ENCODE peak calls at places on chromosome 13, in eight cellular contexts. E is neuronal stem cell; P is CD8-positive, alpha-beta memory T cell; C is tibial nerve; M is fibroblast of lung; R is ovary; S is heart right ventricle; H is gastrocnemius medialis. G is an unnamed sample.

GRCh38 chr13:42865703-42866102 is 84.3 kb downstream of the FAM216B start:
- DNase-seq in C (no peak), S (no peak), P (no peak), R (no peak), E (no peak), H (no peak), M (no peak), G (no peak)

GRCh38 chr13:43831088-43831487 is 44.3 kb upstream of the ENOX1 start:
- DNase-seq in S (no peak), R (no peak), H (no peak), C (no peak), E (no peak), M (peak; percentile 72), P (no peak), G (no peak)

GRCh38 chr13:79385694-79386093 is 20.4 kb downstream of the RBM26 start:
- DNase-seq in P (no peak), M (peak; percentile 37), E (no peak), H (no peak), R (no peak), C (no peak), S (no peak), G (no peak)

GRCh38 chr13:50626031-50626643 is 217.4 kb downstream of the DLEU7 start:
- DNase-seq in M (peak; percentile 72), H (no peak), R (no peak), S (no peak), C (no peak), P (no peak), E (no peak), G (no peak)

GRCh38 chr13:40963927-40964326 is 55.2 kb downstream of the ELF1 start:
- DNase-seq in S (no peak), P (no peak), R (no peak), M (peak; percentile 62), E (no peak), C (no peak), H (no peak), G (no peak)

GRCh38 chr13:22427783-22428182 is 753.0 kb upstream of the SGCG start:
- DNase-seq in M (no peak), H (no peak), E (no peak), P (no peak), R (no peak), S (no peak), C (no peak), G (no peak)

GRCh38 chr13:46143239-46143701 is 38.4 kb upstream of the CPB2 start:
- DNase-seq in E (no peak), H (no peak), S (no peak), P (no peak), C (no peak), R (no peak), M (no peak), G (no peak)

GRCh38 chr13:42762917-42763316 is 18.5 kb upstream of the FAM216B start:
- DNase-seq in H (no peak), P (no peak), S (no peak), E (no peak), M (peak; percentile 89), C (no peak), R (no peak), G (no peak)

GRCh38 chr13:94588575-94588974 is 7.4 kb downstream of the TGDS start:
- DNase-seq in P (no peak), E (no peak), C (no peak), H (no peak), S (no peak), M (no peak), R (no peak), G (no peak)

GRCh38 chr13:100409132-100409531 is 179.5 kb downstream of the GGACT start:
- DNase-seq in E (no peak), P (no peak), M (no peak), R (no peak), H (no peak), C (no peak), S (no peak), G (no peak)

GRCh38 chr13:112768795-112769411 is 79.1 kb downstream of the ATP11A start:
- DNase-seq in M (no peak), H (peak; percentile 82), P (peak; percentile 5), E (no peak), R (no peak), C (no peak), S (peak; percentile 68), G (no peak)

GRCh38 chr13:20988033-20988908 is 73.1 kb downstream of the LATS2 start:
- DNase-seq in M (no peak), S (no peak), E (no peak), R (no peak), C (no peak), H (no peak), P (no peak), G (peak; percentile 43)

GRCh38 chr13:95033890-95034289 is 267.4 kb downstream of the ABCC4 start:
- DNase-seq in P (no peak), M (no peak), H (no peak), E (no peak), S (no peak), C (no peak), R (no peak), G (no peak)

GRCh38 chr13:25037057-25037813 is 58.7 kb upstream of the PABPC3 start:
- DNase-seq in E (peak; percentile 59), R (no peak), M (peak; percentile 49), H (no peak), C (peak; percentile 14), S (no peak), P (peak; percentile 20), G (no peak)
- H3K27me3 ChIP-seq in E (no peaks in the 10 kb centered on the region), R (no peaks in the 10 kb centered on the region), M (no peaks in the 10 kb centered on the region), H (peaks cover 2% of the 10 kb centered on the region), C (no peaks in the 10 kb centered on the region), S (peaks cover 65% of the 10 kb centered on the region), P (no peaks in the 10 kb centered on the region), G (no peaks in the 10 kb centered on the region)

DNA sequence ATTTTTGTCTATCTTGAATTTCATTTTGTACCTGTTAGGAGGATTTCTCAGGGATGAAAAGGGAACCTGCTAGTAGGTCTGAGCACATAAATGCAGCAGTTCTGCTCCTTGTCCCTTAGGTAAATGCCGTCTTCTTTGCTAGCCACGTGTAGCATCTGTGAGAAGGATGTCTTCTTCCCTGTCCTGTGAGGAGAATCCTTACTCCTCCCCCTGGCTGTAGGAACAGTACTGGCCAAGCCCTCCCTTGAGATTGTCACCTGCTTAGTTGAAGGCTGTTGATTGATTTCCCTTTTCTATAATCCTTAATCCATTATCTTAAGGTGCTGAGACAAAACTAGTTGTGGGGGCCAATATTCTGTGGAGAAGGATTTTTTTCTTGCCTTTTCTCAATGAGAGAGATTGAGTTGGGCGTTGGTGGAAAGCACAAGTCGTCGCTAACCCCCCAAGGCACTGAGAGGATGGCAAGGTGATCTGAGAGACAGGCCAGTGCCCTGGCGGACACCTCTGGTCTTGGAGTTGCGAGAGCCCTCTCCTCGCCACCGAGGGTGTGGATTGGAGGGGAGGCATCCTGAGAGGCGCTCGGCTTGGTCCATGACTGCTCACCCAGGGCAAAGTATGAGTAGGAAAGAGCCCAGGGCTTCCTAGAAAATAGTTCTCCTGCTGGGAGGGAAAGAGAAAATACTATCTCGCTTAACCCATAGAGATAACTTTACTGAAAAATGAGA is 216.7 kb downstream of the ATP8A2 start:
- DNase-seq in R (no peak), P (no peak), S (no peak), H (no peak), C (no peak), M (no peak), E (no peak), G (no peak)
- H3K27me3 ChIP-seq in R (no peaks in the 10 kb centered on the region), P (no peaks in the 10 kb centered on the region), S (peaks cover 61% of the 10 kb centered on the region), H (no peaks in the 10 kb centered on the region), C (no peaks in the 10 kb centered on the region), M (no peaks in the 10 kb centered on the region), E (no peaks in the 10 kb centered on the region), G (no peaks in the 10 kb centered on the region)

GRCh38 chr13:27967736-27968315 is 1.3 kb downstream of the CDX2 start:
- DNase-seq in P (no peak), E (no peak), C (no peak), R (no peak), S (no peak), H (no peak), M (no peak), G (no peak)

GRCh38 chr13:27967203-27967735 is 1.8 kb downstream of the CDX2 start:
- DNase-seq in E (no peak), C (no peak), H (no peak), R (no peak), M (no peak), P (no peak), S (no peak), G (no peak)

GRCh38 chr13:27969866-27970229 is 733 bp upstream of the CDX2 start:
- DNase-seq in S (no peak), H (no peak), C (no peak), M (no peak), P (no peak), E (no peak), R (no peak), G (no peak)

GRCh38 chr13:27969073-27969865 is at the start of gene CDX2:
- DNase-seq in S (no peak), R (no peak), M (no peak), C (no peak), E (no peak), P (no peak), H (no peak), G (no peak)

GRCh38 chr13:27968316-27969072 is 621 bp downstream of the CDX2 start:
- DNase-seq in P (no peak), C (no peak), S (no peak), E (no peak), R (no peak), M (no peak), H (no peak), G (no peak)
- H3K27me3 ChIP-seq in P (peaks cover 35% of the 10 kb centered on the region), C (peaks cover 3% of the 10 kb centered on the region), S (peaks cover 100% of the 10 kb centered on the region), E (peaks cover 60% of the 10 kb centered on the region), R (no peaks in the 10 kb centered on the region), M (peaks cover 74% of the 10 kb centered on the region), H (peaks cover 98% of the 10 kb centered on the region), G (peaks cover 10% of the 10 kb centered on the region)

DNA sequence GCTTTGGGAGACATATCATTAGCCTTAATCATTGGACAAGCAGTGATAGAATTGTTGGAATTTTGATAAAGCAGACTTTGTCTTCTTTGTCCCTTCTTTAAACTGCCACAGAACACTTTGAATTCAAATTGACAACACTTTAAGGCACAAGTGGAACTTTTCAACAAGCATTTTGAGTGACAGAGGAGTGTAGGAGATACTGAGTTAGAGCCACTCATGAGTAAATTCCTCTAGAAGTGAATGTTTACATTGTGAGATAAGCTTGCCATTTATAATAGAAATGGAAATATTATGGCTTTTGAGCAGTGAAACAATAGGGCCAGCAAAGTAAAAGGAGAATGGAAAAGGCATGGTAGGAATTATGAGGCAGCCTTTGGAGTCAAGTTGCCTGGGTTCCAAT is 515.8 kb downstream of the SLITRK6 start:
- DNase-seq in E (no peak), H (no peak), P (no peak), S (no peak), R (no peak), C (no peak), M (peak; percentile 22), G (no peak)
- H3K27me3 ChIP-seq in E (no peaks in the 10 kb centered on the region), H (no peaks in the 10 kb centered on the region), P (no peaks in the 10 kb centered on the region), S (no peaks in the 10 kb centered on the region), R (no peaks in the 10 kb centered on the region), C (no peaks in the 10 kb centered on the region), M (no peaks in the 10 kb centered on the region), G (no peaks in the 10 kb centered on the region)

G was measured in vagina.